ENCODE peak calls at places on chromosomes 1 and 21, in seven cellular contexts. One of them, this sample, is unnamed.

GRCh38 chr1:53061859-53062714 is at the start of gene PODN:
- DNase-seq in osteoblast: peak
- DNase-seq in CD8-positive, alpha-beta T cell: no peak
- DNase-seq in dorsolateral prefrontal cortex: no peak
- DNase-seq in astrocyte of the cerebellum: no peak
- DNase-seq in choroid plexus epithelial cell: peak
- DNase-seq in heart right ventricle: no peak
- DNase-seq in this sample: no peak

GRCh38 chr21:42663860-42664535 is 10.6 kb downstream of the PDE9A start:
- DNase-seq in osteoblast: no peak
- DNase-seq in CD8-positive, alpha-beta T cell: no peak
- DNase-seq in dorsolateral prefrontal cortex: no peak
- DNase-seq in astrocyte of the cerebellum: no peak
- DNase-seq in choroid plexus epithelial cell: no peak
- DNase-seq in heart right ventricle: no peak
- DNase-seq in this sample: no peak

GRCh38 chr1:55815745-55816455 is 600.7 kb upstream of the USP24 start:
- DNase-seq in osteoblast: no peak
- DNase-seq in CD8-positive, alpha-beta T cell: no peak
- DNase-seq in dorsolateral prefrontal cortex: no peak
- DNase-seq in astrocyte of the cerebellum: no peak
- DNase-seq in choroid plexus epithelial cell: no peak
- DNase-seq in heart right ventricle: no peak
- DNase-seq in this sample: no peak

GRCh38 chr21:31733521-31734149 is 1.7 kb upstream of the SCAF4 start:
- DNase-seq in osteoblast: peak
- DNase-seq in CD8-positive, alpha-beta T cell: no peak
- DNase-seq in dorsolateral prefrontal cortex: no peak
- DNase-seq in astrocyte of the cerebellum: no peak
- DNase-seq in choroid plexus epithelial cell: no peak
- DNase-seq in heart right ventricle: no peak
- DNase-seq in this sample: no peak

GRCh38 chr21:43762303-43763128 is 13.6 kb downstream of the CSTB start:
- DNase-seq in osteoblast: no peak
- DNase-seq in CD8-positive, alpha-beta T cell: no peak
- DNase-seq in dorsolateral prefrontal cortex: no peak
- DNase-seq in astrocyte of the cerebellum: no peak
- DNase-seq in choroid plexus epithelial cell: no peak
- DNase-seq in heart right ventricle: no peak
- DNase-seq in this sample: no peak

GRCh38 chr1:171379846-171380245 is 65.9 kb downstream of the FMO4 start:
- DNase-seq in osteoblast: no peak
- DNase-seq in CD8-positive, alpha-beta T cell: no peak
- DNase-seq in dorsolateral prefrontal cortex: no peak
- DNase-seq in astrocyte of the cerebellum: no peak
- DNase-seq in choroid plexus epithelial cell: no peak
- DNase-seq in heart right ventricle: no peak
- DNase-seq in this sample: no peak

GRCh38 chr21:42865361-42866160 is 13.8 kb downstream of the WDR4 start:
- DNase-seq in osteoblast: peak
- DNase-seq in CD8-positive, alpha-beta T cell: no peak
- DNase-seq in dorsolateral prefrontal cortex: peak
- DNase-seq in astrocyte of the cerebellum: no peak
- DNase-seq in choroid plexus epithelial cell: no peak
- DNase-seq in heart right ventricle: peak
- DNase-seq in this sample: no peak

GRCh38 chr1:33163621-33164071 is 18.2 kb downstream of the TRIM62 start:
- DNase-seq in osteoblast: peak
- DNase-seq in CD8-positive, alpha-beta T cell: no peak
- DNase-seq in dorsolateral prefrontal cortex: no peak
- DNase-seq in astrocyte of the cerebellum: peak
- DNase-seq in choroid plexus epithelial cell: peak
- DNase-seq in heart right ventricle: no peak
- DNase-seq in this sample: peak

GRCh38 chr21:37427221-37427620 is 60.6 kb downstream of the DYRK1A start:
- DNase-seq in osteoblast: no peak
- DNase-seq in CD8-positive, alpha-beta T cell: no peak
- DNase-seq in dorsolateral prefrontal cortex: no peak
- DNase-seq in astrocyte of the cerebellum: no peak
- DNase-seq in choroid plexus epithelial cell: no peak
- DNase-seq in heart right ventricle: no peak
- DNase-seq in this sample: no peak

GRCh38 chr1:203682401-203683383 is 56.1 kb downstream of the ATP2B4 start:
- DNase-seq in osteoblast: no peak
- DNase-seq in CD8-positive, alpha-beta T cell: peak
- DNase-seq in dorsolateral prefrontal cortex: no peak
- DNase-seq in astrocyte of the cerebellum: no peak
- DNase-seq in choroid plexus epithelial cell: no peak
- DNase-seq in heart right ventricle: no peak
- DNase-seq in this sample: no peak

GRCh38 chr1:119448112-119448511 is 33.2 kb downstream of the HSD3B2 start:
- DNase-seq in osteoblast: no peak
- DNase-seq in CD8-positive, alpha-beta T cell: no peak
- DNase-seq in dorsolateral prefrontal cortex: no peak
- DNase-seq in astrocyte of the cerebellum: no peak
- DNase-seq in choroid plexus epithelial cell: no peak
- DNase-seq in heart right ventricle: no peak
- DNase-seq in this sample: no peak

GRCh38 chr1:9542425-9542824 is 3.2 kb downstream of the SLC25A33 start:
- DNase-seq in osteoblast: peak
- DNase-seq in CD8-positive, alpha-beta T cell: no peak
- DNase-seq in dorsolateral prefrontal cortex: no peak
- DNase-seq in astrocyte of the cerebellum: peak
- DNase-seq in choroid plexus epithelial cell: peak
- DNase-seq in heart right ventricle: peak
- DNase-seq in this sample: no peak

GRCh38 chr1:39105841-39106765 is 80.0 kb downstream of the NDUFS5 start:
- DNase-seq in osteoblast: peak
- DNase-seq in CD8-positive, alpha-beta T cell: no peak
- DNase-seq in dorsolateral prefrontal cortex: no peak
- DNase-seq in astrocyte of the cerebellum: no peak
- DNase-seq in choroid plexus epithelial cell: peak
- DNase-seq in heart right ventricle: peak
- DNase-seq in this sample: no peak

GRCh38 chr1:12601690-12602632 is 16.0 kb downstream of the DHRS3 start:
- DNase-seq in osteoblast: peak
- DNase-seq in CD8-positive, alpha-beta T cell: no peak
- DNase-seq in dorsolateral prefrontal cortex: no peak
- DNase-seq in astrocyte of the cerebellum: peak
- DNase-seq in choroid plexus epithelial cell: peak
- DNase-seq in heart right ventricle: peak
- DNase-seq in this sample: peak

GRCh38 chr1:14945132-14946010 is 208.2 kb upstream of the TMEM51 start:
- DNase-seq in osteoblast: peak
- DNase-seq in CD8-positive, alpha-beta T cell: no peak
- DNase-seq in dorsolateral prefrontal cortex: peak
- DNase-seq in astrocyte of the cerebellum: peak
- DNase-seq in choroid plexus epithelial cell: peak
- DNase-seq in heart right ventricle: peak
- DNase-seq in this sample: peak

GRCh38 chr1:151514366-151514765 is 3.2 kb downstream of the CGN start:
- DNase-seq in osteoblast: no peak
- DNase-seq in CD8-positive, alpha-beta T cell: no peak
- DNase-seq in dorsolateral prefrontal cortex: no peak
- DNase-seq in astrocyte of the cerebellum: no peak
- DNase-seq in choroid plexus epithelial cell: no peak
- DNase-seq in heart right ventricle: no peak
- DNase-seq in this sample: no peak

GRCh38 chr1:156667968-156668709 is 9.1 kb downstream of the NES start:
- DNase-seq in osteoblast: peak
- DNase-seq in CD8-positive, alpha-beta T cell: no peak
- DNase-seq in dorsolateral prefrontal cortex: no peak
- DNase-seq in astrocyte of the cerebellum: no peak
- DNase-seq in choroid plexus epithelial cell: no peak
- DNase-seq in heart right ventricle: no peak
- DNase-seq in this sample: no peak

GRCh38 chr1:245183429-245183828 is 28.6 kb downstream of the KIF26B start:
- DNase-seq in osteoblast: no peak
- DNase-seq in CD8-positive, alpha-beta T cell: no peak
- DNase-seq in dorsolateral prefrontal cortex: no peak
- DNase-seq in astrocyte of the cerebellum: no peak
- DNase-seq in choroid plexus epithelial cell: peak
- DNase-seq in heart right ventricle: no peak
- DNase-seq in this sample: no peak

GRCh38 chr1:109531205-109531779 is 8.4 kb upstream of the GPR61 start:
- DNase-seq in osteoblast: no peak
- DNase-seq in CD8-positive, alpha-beta T cell: no peak
- DNase-seq in dorsolateral prefrontal cortex: no peak
- DNase-seq in astrocyte of the cerebellum: no peak
- DNase-seq in choroid plexus epithelial cell: no peak
- DNase-seq in heart right ventricle: no peak
- DNase-seq in this sample: no peak

GRCh38 chr1:84936116-84936810 is 43.3 kb upstream of the LPAR3 start:
- DNase-seq in osteoblast: no peak
- DNase-seq in CD8-positive, alpha-beta T cell: no peak
- DNase-seq in dorsolateral prefrontal cortex: no peak
- DNase-seq in astrocyte of the cerebellum: peak
- DNase-seq in choroid plexus epithelial cell: peak
- DNase-seq in heart right ventricle: peak
- DNase-seq in this sample: no peak

GRCh38 chr1:159000627-159001026 is 9.1 kb upstream of the IFI16 start:
- DNase-seq in osteoblast: peak
- DNase-seq in CD8-positive, alpha-beta T cell: no peak
- DNase-seq in dorsolateral prefrontal cortex: no peak
- DNase-seq in astrocyte of the cerebellum: peak
- DNase-seq in choroid plexus epithelial cell: peak
- DNase-seq in heart right ventricle: peak
- DNase-seq in this sample: peak

GRCh38 chr1:21007876-21008275 is 168.8 kb downstream of the EIF4G3 start:
- DNase-seq in osteoblast: no peak
- DNase-seq in CD8-positive, alpha-beta T cell: no peak
- DNase-seq in dorsolateral prefrontal cortex: no peak
- DNase-seq in astrocyte of the cerebellum: no peak
- DNase-seq in choroid plexus epithelial cell: no peak
- DNase-seq in heart right ventricle: no peak
- DNase-seq in this sample: no peak

DNA sequence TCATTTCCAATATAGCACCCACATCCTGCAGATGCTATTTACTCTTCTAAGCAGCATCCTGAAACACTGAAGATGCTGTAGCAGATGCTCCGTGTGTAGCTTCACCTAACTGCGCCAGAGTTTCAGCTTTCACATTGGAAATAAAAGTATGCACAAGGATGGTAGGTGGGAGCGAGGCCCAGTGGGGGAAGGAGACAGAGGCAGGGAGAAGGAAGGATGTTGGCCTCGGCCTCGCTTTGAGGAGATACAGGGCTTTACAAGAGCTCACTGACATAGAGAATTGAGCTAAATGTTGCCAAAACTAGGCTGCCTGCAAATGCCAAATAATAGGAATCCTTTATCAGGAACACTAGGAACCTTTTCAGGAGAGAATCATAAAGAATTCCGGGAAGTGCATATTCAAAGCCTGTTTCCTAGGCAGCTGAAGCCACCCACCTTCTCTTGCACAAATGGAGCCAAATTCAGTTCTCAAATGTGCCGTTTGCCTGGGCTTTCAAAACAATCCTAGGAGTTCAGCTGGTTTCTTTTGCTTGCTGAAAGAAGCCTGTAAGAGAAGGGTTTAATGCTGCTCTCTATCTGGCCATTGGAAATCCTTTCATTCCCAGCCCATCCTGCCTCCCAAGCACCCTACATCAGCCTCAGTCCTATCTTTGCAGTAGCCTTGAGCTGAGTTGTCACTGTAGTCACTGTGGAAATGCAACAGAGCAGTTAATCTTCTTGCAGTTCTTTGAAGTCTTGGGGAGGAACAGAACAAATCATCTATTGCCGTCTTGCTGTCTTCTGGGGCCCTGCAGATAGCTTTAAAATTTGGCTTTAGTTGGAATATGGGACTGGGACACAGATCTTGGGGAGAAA is 135.3 kb upstream of the ATP1B1 start:
- DNase-seq in osteoblast: peak
- DNase-seq in CD8-positive, alpha-beta T cell: no peak
- DNase-seq in dorsolateral prefrontal cortex: peak
- DNase-seq in astrocyte of the cerebellum: no peak
- DNase-seq in choroid plexus epithelial cell: no peak
- DNase-seq in heart right ventricle: no peak
- DNase-seq in this sample: no peak
- H3K4me3 ChIP-seq in osteoblast: no peak
- H3K4me3 ChIP-seq in CD8-positive, alpha-beta T cell: no peak
- H3K4me3 ChIP-seq in dorsolateral prefrontal cortex: no peak
- H3K4me3 ChIP-seq in astrocyte of the cerebellum: no peak
- H3K4me3 ChIP-seq in choroid plexus epithelial cell: no peak
- H3K4me3 ChIP-seq in heart right ventricle: no peak
- H3K4me3 ChIP-seq in this sample: no peak

GRCh38 chr1:6345009-6345408 is 48.6 kb downstream of the ACOT7 start:
- DNase-seq in osteoblast: peak
- DNase-seq in CD8-positive, alpha-beta T cell: no peak
- DNase-seq in dorsolateral prefrontal cortex: no peak
- DNase-seq in astrocyte of the cerebellum: no peak
- DNase-seq in choroid plexus epithelial cell: no peak
- DNase-seq in heart right ventricle: no peak
- DNase-seq in this sample: no peak
- H3K4me3 ChIP-seq in osteoblast: no peak
- H3K4me3 ChIP-seq in CD8-positive, alpha-beta T cell: no peak
- H3K4me3 ChIP-seq in dorsolateral prefrontal cortex: no peak
- H3K4me3 ChIP-seq in astrocyte of the cerebellum: no peak
- H3K4me3 ChIP-seq in choroid plexus epithelial cell: no peak
- H3K4me3 ChIP-seq in heart right ventricle: no peak
- H3K4me3 ChIP-seq in this sample: no peak

GRCh38 chr1:78019031-78019430 is 14.3 kb downstream of the DNAJB4 start:
- DNase-seq in osteoblast: no peak
- DNase-seq in CD8-positive, alpha-beta T cell: no peak
- DNase-seq in dorsolateral prefrontal cortex: no peak
- DNase-seq in astrocyte of the cerebellum: no peak
- DNase-seq in choroid plexus epithelial cell: no peak
- DNase-seq in heart right ventricle: no peak
- DNase-seq in this sample: no peak
- H3K4me3 ChIP-seq in osteoblast: no peak
- H3K4me3 ChIP-seq in CD8-positive, alpha-beta T cell: no peak
- H3K4me3 ChIP-seq in dorsolateral prefrontal cortex: no peak
- H3K4me3 ChIP-seq in astrocyte of the cerebellum: no peak
- H3K4me3 ChIP-seq in choroid plexus epithelial cell: no peak
- H3K4me3 ChIP-seq in heart right ventricle: no peak
- H3K4me3 ChIP-seq in this sample: no peak

GRCh38 chr1:24540906-24541710 is 14.8 kb upstream of the NCMAP start:
- DNase-seq in osteoblast: peak
- DNase-seq in CD8-positive, alpha-beta T cell: no peak
- DNase-seq in dorsolateral prefrontal cortex: no peak
- DNase-seq in astrocyte of the cerebellum: no peak
- DNase-seq in choroid plexus epithelial cell: peak
- DNase-seq in heart right ventricle: no peak
- DNase-seq in this sample: peak
- H3K4me3 ChIP-seq in osteoblast: no peak
- H3K4me3 ChIP-seq in CD8-positive, alpha-beta T cell: no peak
- H3K4me3 ChIP-seq in dorsolateral prefrontal cortex: no peak
- H3K4me3 ChIP-seq in astrocyte of the cerebellum: no peak
- H3K4me3 ChIP-seq in choroid plexus epithelial cell: no peak
- H3K4me3 ChIP-seq in heart right ventricle: no peak
- H3K4me3 ChIP-seq in this sample: no peak